ENCODE peak calls at places on chromosomes 11 and 22, in seven cellular contexts. B is pancreas; S is CD8-positive, alpha-beta T cell; L is right atrium auricular region; P is mesenchymal stem cell; K is stomach; W is CD4-positive, alpha-beta memory T cell. D is an unnamed sample.

GRCh38 chr22:38866399-38867123 is 5.5 kb downstream of the CBX6 start:
- DNase-seq in B (peak; percentile 85), S (no peak), L (no peak), P (no peak), K (no peak), W (no peak), D (no peak)

GRCh38 chr22:31739795-31740201 is 10.1 kb downstream of the PRR14L start:
- DNase-seq in B (no peak), S (no peak), L (no peak), P (peak; percentile 38), K (no peak), W (no peak), D (no peak)

GRCh38 chr11:35464308-35464707 is 45.0 kb upstream of the SLC1A2 start:
- DNase-seq in B (no peak), S (no peak), L (no peak), P (no peak), K (no peak), W (no peak), D (no peak)

GRCh38 chr11:112541140-112541901 is 280.7 kb upstream of the PLET1 start:
- DNase-seq in B (no peak), S (no peak), L (no peak), P (no peak), K (no peak), W (no peak), D (no peak)

GRCh38 chr11:74988541-74989268 is at the start of gene NEU3:
- DNase-seq in B (peak; percentile 91), S (peak; percentile 86), L (peak; percentile 77), P (peak; percentile 72), K (peak; percentile 84), W (peak; percentile 80), D (peak; percentile 66)

GRCh38 chr11:111586305-111586915 is 15.8 kb upstream of the SIK2 start:
- DNase-seq in B (no peak), S (peak; percentile 58), L (no peak), P (peak; percentile 66), K (peak; percentile 44), W (peak; percentile 62), D (peak; percentile 26)

GRCh38 chr11:101466352-101466751 is 117.5 kb downstream of the TRPC6 start:
- DNase-seq in B (peak; percentile 17), S (no peak), L (no peak), P (no peak), K (no peak), W (no peak), D (no peak)

GRCh38 chr22:31952094-31952401 is 7.7 kb downstream of the YWHAH start:
- DNase-seq in B (no peak), S (no peak), L (no peak), P (peak; percentile 29), K (no peak), W (no peak), D (no peak)

GRCh38 chr22:38317995-38318715 is 922 bp upstream of the CSNK1E start:
- DNase-seq in B (no peak), S (no peak), L (peak; percentile 95), P (peak; percentile 97), K (peak; percentile 71), W (no peak), D (no peak)

GRCh38 chr11:64340671-64341335 is 799 bp downstream of the CCDC88B start:
- DNase-seq in B (peak; percentile 83), S (peak; percentile 72), L (no peak), P (no peak), K (peak; percentile 61), W (peak; percentile 60), D (peak; percentile 68)

GRCh38 chr22:24566899-24567511 is 11.2 kb downstream of the SNRPD3 start:
- DNase-seq in B (no peak), S (no peak), L (no peak), P (no peak), K (no peak), W (no peak), D (no peak)

GRCh38 chr11:134571301-134571700 is 159.3 kb upstream of the B3GAT1 start:
- DNase-seq in B (no peak), S (no peak), L (peak; percentile 32), P (no peak), K (no peak), W (no peak), D (no peak)

GRCh38 chr11:13465909-13466371 is 2.9 kb upstream of the BTBD10 start:
- DNase-seq in B (no peak), S (no peak), L (no peak), P (peak; percentile 55), K (no peak), W (peak; percentile 24), D (no peak)

GRCh38 chr11:91978747-91979146 is 245.9 kb upstream of the FAT3 start:
- DNase-seq in B (no peak), S (no peak), L (no peak), P (no peak), K (no peak), W (no peak), D (no peak)
- H3K9me3 ChIP-seq in B (no peaks in the 10 kb centered on the region), S (no peaks in the 10 kb centered on the region), L (no peaks in the 10 kb centered on the region), P (no peaks in the 10 kb centered on the region), K (no peaks in the 10 kb centered on the region), W (no peaks in the 10 kb centered on the region), D (no peaks in the 10 kb centered on the region)

GRCh38 chr22:45205624-45205925 is 35.1 kb downstream of the KIAA0930 start:
- DNase-seq in B (no peak), S (no peak), L (no peak), P (no peak), K (no peak), W (no peak), D (no peak)

GRCh38 chr22:45204241-45204640 is 36.5 kb downstream of the KIAA0930 start:
- DNase-seq in B (no peak), S (no peak), L (no peak), P (no peak), K (no peak), W (no peak), D (no peak)

GRCh38 chr22:45206233-45206632 is 34.5 kb downstream of the KIAA0930 start:
- DNase-seq in B (no peak), S (no peak), L (no peak), P (no peak), K (no peak), W (no peak), D (no peak)

GRCh38 chr22:45203150-45203974 is 37.3 kb downstream of the KIAA0930 start:
- DNase-seq in B (no peak), S (no peak), L (no peak), P (no peak), K (no peak), W (no peak), D (no peak)

DNA sequence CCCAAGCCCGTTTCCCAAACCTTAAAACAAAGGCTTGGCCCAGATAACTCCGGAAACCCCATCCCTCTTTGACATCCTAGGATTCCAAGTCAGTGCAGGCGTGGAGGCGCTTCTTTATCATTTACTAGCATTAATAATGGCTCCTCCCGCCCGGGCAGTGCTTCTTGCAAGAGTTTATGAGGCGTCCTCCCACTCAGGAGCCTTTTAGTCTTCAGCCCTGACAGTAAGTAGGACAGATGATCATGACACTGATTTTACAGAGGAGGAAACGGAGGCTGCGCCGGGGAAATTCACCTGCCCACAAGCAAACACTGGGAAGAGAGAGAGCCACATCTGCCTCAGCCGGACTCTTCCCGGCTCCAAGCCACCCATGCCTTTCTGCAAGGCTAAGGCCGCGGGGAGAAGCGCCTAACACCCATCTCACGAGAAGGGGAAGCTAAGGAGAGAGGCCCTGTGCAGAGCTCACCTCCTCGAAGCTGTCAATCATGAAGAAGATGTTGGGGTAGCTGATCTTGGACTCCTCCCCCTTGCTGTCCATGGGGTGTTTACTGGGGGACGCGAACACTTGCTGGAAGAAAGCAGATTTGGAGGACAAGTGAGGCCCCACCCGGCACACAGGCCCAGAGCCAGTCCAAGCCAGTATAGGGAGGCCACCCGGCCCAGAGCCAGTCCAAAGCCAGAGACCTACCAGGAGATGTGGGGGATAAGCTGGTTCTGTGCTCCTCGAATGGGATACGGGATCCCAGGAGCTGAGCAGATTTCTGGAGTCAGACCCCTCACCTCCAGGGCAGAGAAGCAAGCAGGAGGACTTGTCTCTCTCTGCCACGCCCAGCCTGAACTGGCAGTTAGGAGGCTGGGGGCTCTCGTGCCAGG is 35.7 kb downstream of the KIAA0930 start:
- DNase-seq in B (no peak), S (no peak), L (no peak), P (no peak), K (no peak), W (no peak), D (no peak)
- H3K9me3 ChIP-seq in B (no peaks in the 10 kb centered on the region), S (no peaks in the 10 kb centered on the region), L (no peaks in the 10 kb centered on the region), P (no peaks in the 10 kb centered on the region), K (no peaks in the 10 kb centered on the region), W (no peaks in the 10 kb centered on the region), D (no peaks in the 10 kb centered on the region)

GRCh38 chr11:56151376-56151775 is 8.7 kb downstream of the OR8K5 start:
- DNase-seq in B (no peak), S (no peak), L (no peak), P (no peak), K (no peak), W (no peak), D (no peak)

DNA sequence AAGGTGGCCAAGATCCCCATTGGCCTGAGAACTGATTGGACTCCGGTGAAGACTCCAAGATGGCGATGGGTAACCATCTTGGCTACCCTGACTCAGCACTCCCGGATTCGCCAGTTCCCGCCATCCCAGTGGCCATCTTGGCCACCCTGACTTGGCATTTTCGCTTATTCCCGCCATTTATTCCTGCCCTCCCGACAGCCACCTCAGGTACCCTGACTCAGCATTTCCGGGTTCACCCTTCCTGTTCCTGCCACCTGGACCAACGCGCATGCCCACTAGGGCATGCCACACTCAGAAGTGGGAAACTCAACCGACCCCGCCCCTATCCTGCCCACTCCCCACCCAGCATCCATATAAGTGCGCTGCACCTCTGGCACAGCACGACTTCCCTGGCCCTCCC is 7.8 kb downstream of the OR8K5 start:
- DNase-seq in B (peak; percentile 42), S (no peak), L (no peak), P (no peak), K (no peak), W (no peak), D (no peak)
- H3K9me3 ChIP-seq in B (no peaks in the 10 kb centered on the region), S (no peaks in the 10 kb centered on the region), L (no peaks in the 10 kb centered on the region), P (peaks cover 36% of the 10 kb centered on the region), K (peaks cover 70% of the 10 kb centered on the region), W (no peaks in the 10 kb centered on the region), D (peaks cover 3% of the 10 kb centered on the region)

DNA sequence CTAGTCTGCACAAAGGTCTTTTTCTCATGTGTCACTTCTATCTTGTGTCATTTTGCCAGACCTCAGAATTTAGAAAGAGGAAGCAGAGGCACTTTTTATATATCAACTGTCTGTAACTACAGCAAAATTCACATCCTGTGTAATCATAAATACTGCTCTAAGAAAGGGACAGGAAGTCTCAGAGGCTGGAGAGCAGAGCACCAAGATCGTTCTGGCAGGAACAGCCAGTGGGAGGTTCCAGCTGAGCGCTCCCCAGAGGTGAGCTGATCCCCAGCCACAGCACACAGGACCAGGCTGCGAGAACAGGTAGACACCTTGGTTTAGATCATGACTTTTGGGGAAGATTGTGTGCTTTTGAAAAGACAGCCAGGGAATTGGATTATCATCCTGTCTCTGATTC is at the start of gene MS4A7:
- DNase-seq in B (no peak), S (no peak), L (no peak), P (no peak), K (no peak), W (no peak), D (no peak)
- H3K9me3 ChIP-seq in B (no peaks in the 10 kb centered on the region), S (no peaks in the 10 kb centered on the region), L (no peaks in the 10 kb centered on the region), P (no peaks in the 10 kb centered on the region), K (no peaks in the 10 kb centered on the region), W (no peaks in the 10 kb centered on the region), D (no peaks in the 10 kb centered on the region)

DNA sequence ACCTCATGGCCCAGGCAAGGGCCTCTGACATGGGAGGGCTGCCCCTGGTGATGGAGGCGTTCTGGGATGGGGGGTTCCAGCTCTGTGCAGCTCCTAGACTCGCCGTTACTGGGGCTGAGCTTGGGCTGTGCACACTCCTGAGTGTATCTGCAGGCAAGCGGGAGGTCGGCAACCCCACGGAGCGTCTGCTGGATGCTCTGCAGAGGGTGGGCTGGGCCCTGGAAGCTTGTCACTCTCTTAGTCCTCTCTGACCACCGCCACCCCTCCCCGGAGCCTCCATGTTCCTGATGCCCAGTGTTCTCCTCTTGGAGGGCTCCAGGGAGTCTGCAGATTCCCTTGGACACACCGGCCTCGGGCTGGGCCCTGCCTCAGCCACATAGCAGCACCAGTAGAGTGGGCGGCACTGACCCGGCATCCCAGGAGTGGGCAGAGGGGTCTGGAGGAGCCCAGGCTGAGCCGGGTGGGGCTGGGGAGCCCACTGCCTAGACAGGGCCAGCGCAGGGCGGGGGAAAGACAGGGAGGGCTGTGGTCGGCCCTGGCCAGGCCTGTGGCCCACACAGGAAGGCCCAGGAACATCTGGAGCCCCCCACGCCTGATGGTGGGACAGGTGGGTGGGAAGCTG is 20.6 kb upstream of the MUC5B start:
- DNase-seq in B (peak; percentile 74), S (no peak), L (no peak), P (no peak), K (peak; percentile 37), W (no peak), D (peak; percentile 7)
- H3K9me3 ChIP-seq in B (no peaks in the 10 kb centered on the region), S (no peaks in the 10 kb centered on the region), L (no peaks in the 10 kb centered on the region), P (no peaks in the 10 kb centered on the region), K (no peaks in the 10 kb centered on the region), W (no peaks in the 10 kb centered on the region), D (no peaks in the 10 kb centered on the region)

D was measured in T-helper 17 cell.